ENCODE peak calls at places on chromosomes 4 and X, in seven cellular contexts. One of them, this sample, is unnamed.

GRCh38 chrX:1248381-1249061 is 20.1 kb upstream of the CSF2RA start:
- DNase-seq in Karpas-422: no peak
- DNase-seq in ureter: no peak
- DNase-seq in glutamatergic neuron: peak; percentile 32
- DNase-seq in activated T-helper 1 cell treated with anti-CD3 and anti-CD28 coated beads, Interleukin-2, amount 50 U/mL, for 16 hours: no peak
- DNase-seq in heart right ventricle: no peak
- DNase-seq in mucosa of descending colon: no peak
- DNase-seq in this sample: peak; percentile 5

GRCh38 chrX:149515954-149516602 is 11.0 kb upstream of the IDS start:
- DNase-seq in Karpas-422: no peak
- DNase-seq in ureter: no peak
- DNase-seq in glutamatergic neuron: no peak
- DNase-seq in activated T-helper 1 cell treated with anti-CD3 and anti-CD28 coated beads, Interleukin-2, amount 50 U/mL, for 16 hours: no peak
- DNase-seq in heart right ventricle: no peak
- DNase-seq in mucosa of descending colon: no peak
- DNase-seq in this sample: no peak

GRCh38 chrX:24020280-24020876 is 6.6 kb downstream of the KLHL15 start:
- DNase-seq in Karpas-422: no peak
- DNase-seq in ureter: no peak
- DNase-seq in glutamatergic neuron: no peak
- DNase-seq in activated T-helper 1 cell treated with anti-CD3 and anti-CD28 coated beads, Interleukin-2, amount 50 U/mL, for 16 hours: no peak
- DNase-seq in heart right ventricle: no peak
- DNase-seq in mucosa of descending colon: no peak
- DNase-seq in this sample: no peak

GRCh38 chr4:1628892-1629703 is 55.0 kb downstream of the FAM53A start:
- DNase-seq in Karpas-422: peak; percentile 86
- DNase-seq in ureter: peak; percentile 61
- DNase-seq in glutamatergic neuron: peak; percentile 92
- DNase-seq in activated T-helper 1 cell treated with anti-CD3 and anti-CD28 coated beads, Interleukin-2, amount 50 U/mL, for 16 hours: peak; percentile 54
- DNase-seq in heart right ventricle: peak; percentile 39
- DNase-seq in mucosa of descending colon: peak; percentile 69
- DNase-seq in this sample: peak; percentile 44

GRCh38 chr4:63226236-63226635 is 1183.0 kb downstream of the TECRL start:
- DNase-seq in Karpas-422: no peak
- DNase-seq in ureter: no peak
- DNase-seq in glutamatergic neuron: no peak
- DNase-seq in activated T-helper 1 cell treated with anti-CD3 and anti-CD28 coated beads, Interleukin-2, amount 50 U/mL, for 16 hours: no peak
- DNase-seq in heart right ventricle: no peak
- DNase-seq in mucosa of descending colon: no peak
- DNase-seq in this sample: no peak

GRCh38 chr4:101730291-101731117 is 60.0 kb upstream of the BANK1 start:
- DNase-seq in Karpas-422: peak; percentile 85
- DNase-seq in ureter: peak; percentile 55
- DNase-seq in glutamatergic neuron: peak; percentile 62
- DNase-seq in activated T-helper 1 cell treated with anti-CD3 and anti-CD28 coated beads, Interleukin-2, amount 50 U/mL, for 16 hours: no peak
- DNase-seq in heart right ventricle: peak; percentile 66
- DNase-seq in mucosa of descending colon: peak; percentile 52
- DNase-seq in this sample: peak; percentile 72

GRCh38 chrX:49174723-49175122 is 3.0 kb downstream of the PLP2 start:
- DNase-seq in Karpas-422: peak; percentile 33
- DNase-seq in ureter: no peak
- DNase-seq in glutamatergic neuron: no peak
- DNase-seq in activated T-helper 1 cell treated with anti-CD3 and anti-CD28 coated beads, Interleukin-2, amount 50 U/mL, for 16 hours: no peak
- DNase-seq in heart right ventricle: no peak
- DNase-seq in mucosa of descending colon: no peak
- DNase-seq in this sample: no peak

GRCh38 chrX:72713130-72713529 is 976 bp downstream of the PHKA1 start:
- DNase-seq in Karpas-422: no peak
- DNase-seq in ureter: no peak
- DNase-seq in glutamatergic neuron: no peak
- DNase-seq in activated T-helper 1 cell treated with anti-CD3 and anti-CD28 coated beads, Interleukin-2, amount 50 U/mL, for 16 hours: no peak
- DNase-seq in heart right ventricle: no peak
- DNase-seq in mucosa of descending colon: no peak
- DNase-seq in this sample: no peak

GRCh38 chrX:30831082-30831481 is 58.0 kb downstream of the TAB3 start:
- DNase-seq in Karpas-422: no peak
- DNase-seq in ureter: no peak
- DNase-seq in glutamatergic neuron: no peak
- DNase-seq in activated T-helper 1 cell treated with anti-CD3 and anti-CD28 coated beads, Interleukin-2, amount 50 U/mL, for 16 hours: no peak
- DNase-seq in heart right ventricle: no peak
- DNase-seq in mucosa of descending colon: no peak
- DNase-seq in this sample: no peak

GRCh38 chr4:82898322-82899243 is 2.0 kb upstream of the THAP9 start:
- DNase-seq in Karpas-422: no peak
- DNase-seq in ureter: no peak
- DNase-seq in glutamatergic neuron: no peak
- DNase-seq in activated T-helper 1 cell treated with anti-CD3 and anti-CD28 coated beads, Interleukin-2, amount 50 U/mL, for 16 hours: no peak
- DNase-seq in heart right ventricle: no peak
- DNase-seq in mucosa of descending colon: no peak
- DNase-seq in this sample: peak; percentile 68

GRCh38 chr4:102789317-102789717 is 28.5 kb upstream of the MANBA start:
- DNase-seq in Karpas-422: no peak
- DNase-seq in ureter: no peak
- DNase-seq in glutamatergic neuron: no peak
- DNase-seq in activated T-helper 1 cell treated with anti-CD3 and anti-CD28 coated beads, Interleukin-2, amount 50 U/mL, for 16 hours: no peak
- DNase-seq in heart right ventricle: no peak
- DNase-seq in mucosa of descending colon: no peak
- DNase-seq in this sample: peak; percentile 76

GRCh38 chr4:156971623-156972369 is at the start of gene PDGFC:
- DNase-seq in Karpas-422: no peak
- DNase-seq in ureter: peak; percentile 68
- DNase-seq in glutamatergic neuron: peak; percentile 63
- DNase-seq in activated T-helper 1 cell treated with anti-CD3 and anti-CD28 coated beads, Interleukin-2, amount 50 U/mL, for 16 hours: no peak
- DNase-seq in heart right ventricle: peak; percentile 68
- DNase-seq in mucosa of descending colon: peak; percentile 79
- DNase-seq in this sample: peak; percentile 82

This sample was measured in myocyte.